ENCODE peak calls at places on chromosomes 4 and X, in eight cellular contexts. One of them, this sample, is unnamed. For H3K36me3, the result is how much of the 10 kb centered on the place peaks cover.

GRCh38 chr4:81453024-81453423 is 18.7 kb downstream of the RASGEF1B start:
- DNase-seq in SK-N-SH: no peak
- DNase-seq in lower lobe of right lung: no peak
- DNase-seq in tibial nerve: no peak
- DNase-seq in lung: no peak
- DNase-seq in psoas muscle: no peak
- DNase-seq in adrenal gland: no peak
- DNase-seq in endodermal cell: peak
- DNase-seq in this sample: no peak

GRCh38 chrX:16852617-16853179 is 17.5 kb downstream of the RBBP7 start:
- DNase-seq in SK-N-SH: no peak
- DNase-seq in lower lobe of right lung: no peak
- DNase-seq in tibial nerve: no peak
- DNase-seq in lung: no peak
- DNase-seq in psoas muscle: no peak
- DNase-seq in adrenal gland: no peak
- DNase-seq in endodermal cell: no peak
- DNase-seq in this sample: no peak

GRCh38 chrX:100424012-100424411 is 13.9 kb upstream of the PCDH19 start:
- DNase-seq in SK-N-SH: no peak
- DNase-seq in lower lobe of right lung: no peak
- DNase-seq in tibial nerve: no peak
- DNase-seq in lung: no peak
- DNase-seq in psoas muscle: no peak
- DNase-seq in adrenal gland: no peak
- DNase-seq in endodermal cell: peak
- DNase-seq in this sample: no peak

GRCh38 chrX:48487362-48487785 is 11.4 kb downstream of the FTSJ1 start:
- DNase-seq in SK-N-SH: no peak
- DNase-seq in lower lobe of right lung: no peak
- DNase-seq in tibial nerve: no peak
- DNase-seq in lung: no peak
- DNase-seq in psoas muscle: no peak
- DNase-seq in adrenal gland: no peak
- DNase-seq in endodermal cell: no peak
- DNase-seq in this sample: no peak

GRCh38 chr4:3346146-3346545 is 53.3 kb downstream of the RGS12 start:
- DNase-seq in SK-N-SH: peak
- DNase-seq in lower lobe of right lung: no peak
- DNase-seq in tibial nerve: peak
- DNase-seq in lung: peak
- DNase-seq in psoas muscle: no peak
- DNase-seq in adrenal gland: peak
- DNase-seq in endodermal cell: peak
- DNase-seq in this sample: no peak

GRCh38 chr4:33959519-33959918 is 2284.8 kb downstream of the ARAP2 start:
- DNase-seq in SK-N-SH: no peak
- DNase-seq in lower lobe of right lung: no peak
- DNase-seq in tibial nerve: no peak
- DNase-seq in lung: no peak
- DNase-seq in psoas muscle: no peak
- DNase-seq in adrenal gland: no peak
- DNase-seq in endodermal cell: no peak
- DNase-seq in this sample: no peak

GRCh38 chr4:98996056-98996941 is 778 bp downstream of the METAP1 start:
- DNase-seq in SK-N-SH: peak
- DNase-seq in lower lobe of right lung: no peak
- DNase-seq in tibial nerve: no peak
- DNase-seq in lung: no peak
- DNase-seq in psoas muscle: no peak
- DNase-seq in adrenal gland: no peak
- DNase-seq in endodermal cell: peak
- DNase-seq in this sample: peak

GRCh38 chr4:13432453-13432852 is 51.7 kb downstream of the RAB28 start:
- DNase-seq in SK-N-SH: no peak
- DNase-seq in lower lobe of right lung: no peak
- DNase-seq in tibial nerve: no peak
- DNase-seq in lung: no peak
- DNase-seq in psoas muscle: no peak
- DNase-seq in adrenal gland: no peak
- DNase-seq in endodermal cell: no peak
- DNase-seq in this sample: no peak

GRCh38 chr4:21790437-21791029 is 158.0 kb downstream of the KCNIP4 start:
- DNase-seq in SK-N-SH: peak
- DNase-seq in lower lobe of right lung: no peak
- DNase-seq in tibial nerve: no peak
- DNase-seq in lung: no peak
- DNase-seq in psoas muscle: no peak
- DNase-seq in adrenal gland: no peak
- DNase-seq in endodermal cell: no peak
- DNase-seq in this sample: no peak

GRCh38 chr4:56909083-56909981 is 1.6 kb downstream of the REST start:
- DNase-seq in SK-N-SH: peak
- DNase-seq in lower lobe of right lung: peak
- DNase-seq in tibial nerve: peak
- DNase-seq in lung: peak
- DNase-seq in psoas muscle: no peak
- DNase-seq in adrenal gland: peak
- DNase-seq in endodermal cell: peak
- DNase-seq in this sample: peak

GRCh38 chr4:65344278-65344825 is 325.9 kb downstream of the EPHA5 start:
- DNase-seq in SK-N-SH: no peak
- DNase-seq in lower lobe of right lung: no peak
- DNase-seq in tibial nerve: no peak
- DNase-seq in lung: no peak
- DNase-seq in psoas muscle: no peak
- DNase-seq in adrenal gland: no peak
- DNase-seq in endodermal cell: no peak
- DNase-seq in this sample: no peak

GRCh38 chr4:71074452-71075299 is 81.2 kb downstream of the DCK start:
- DNase-seq in SK-N-SH: no peak
- DNase-seq in lower lobe of right lung: no peak
- DNase-seq in tibial nerve: no peak
- DNase-seq in lung: no peak
- DNase-seq in psoas muscle: no peak
- DNase-seq in adrenal gland: no peak
- DNase-seq in endodermal cell: no peak
- DNase-seq in this sample: no peak

GRCh38 chr4:26753642-26754041 is 107.0 kb upstream of the STIM2 start:
- DNase-seq in SK-N-SH: no peak
- DNase-seq in lower lobe of right lung: no peak
- DNase-seq in tibial nerve: no peak
- DNase-seq in lung: peak
- DNase-seq in psoas muscle: peak
- DNase-seq in adrenal gland: no peak
- DNase-seq in endodermal cell: no peak
- DNase-seq in this sample: no peak

GRCh38 chrX:104136241-104137019 is 20.4 kb downstream of the SLC25A53 start:
- DNase-seq in SK-N-SH: peak
- DNase-seq in lower lobe of right lung: no peak
- DNase-seq in tibial nerve: peak
- DNase-seq in lung: peak
- DNase-seq in psoas muscle: peak
- DNase-seq in adrenal gland: peak
- DNase-seq in endodermal cell: peak
- DNase-seq in this sample: no peak

GRCh38 chr4:1021386-1022050 is 10.1 kb downstream of the FGFRL1 start:
- DNase-seq in SK-N-SH: no peak
- DNase-seq in lower lobe of right lung: no peak
- DNase-seq in tibial nerve: no peak
- DNase-seq in lung: no peak
- DNase-seq in psoas muscle: no peak
- DNase-seq in adrenal gland: no peak
- DNase-seq in endodermal cell: no peak
- DNase-seq in this sample: no peak

GRCh38 chr4:112099701-112100289 is 45.5 kb upstream of the FAM241A start:
- DNase-seq in SK-N-SH: peak
- DNase-seq in lower lobe of right lung: no peak
- DNase-seq in tibial nerve: no peak
- DNase-seq in lung: no peak
- DNase-seq in psoas muscle: no peak
- DNase-seq in adrenal gland: no peak
- DNase-seq in endodermal cell: peak
- DNase-seq in this sample: no peak

GRCh38 chr4:150283689-150284088 is 205.4 kb downstream of the DCLK2 start:
- DNase-seq in SK-N-SH: peak
- DNase-seq in lower lobe of right lung: no peak
- DNase-seq in tibial nerve: no peak
- DNase-seq in lung: no peak
- DNase-seq in psoas muscle: no peak
- DNase-seq in adrenal gland: no peak
- DNase-seq in endodermal cell: no peak
- DNase-seq in this sample: no peak

GRCh38 chr4:157204634-157205244 is 15.8 kb upstream of the GRIA2 start:
- DNase-seq in SK-N-SH: peak
- DNase-seq in lower lobe of right lung: peak
- DNase-seq in tibial nerve: no peak
- DNase-seq in lung: no peak
- DNase-seq in psoas muscle: no peak
- DNase-seq in adrenal gland: no peak
- DNase-seq in endodermal cell: peak
- DNase-seq in this sample: no peak

GRCh38 chr4:129342820-129343219 is 246.9 kb downstream of the C4orf33 start:
- DNase-seq in SK-N-SH: no peak
- DNase-seq in lower lobe of right lung: no peak
- DNase-seq in tibial nerve: no peak
- DNase-seq in lung: no peak
- DNase-seq in psoas muscle: no peak
- DNase-seq in adrenal gland: no peak
- DNase-seq in endodermal cell: no peak
- DNase-seq in this sample: no peak

GRCh38 chr4:19583827-19584569 is 667.7 kb upstream of the SLIT2 start:
- DNase-seq in SK-N-SH: no peak
- DNase-seq in lower lobe of right lung: no peak
- DNase-seq in tibial nerve: no peak
- DNase-seq in lung: no peak
- DNase-seq in psoas muscle: no peak
- DNase-seq in adrenal gland: no peak
- DNase-seq in endodermal cell: no peak
- DNase-seq in this sample: no peak

GRCh38 chr4:43146198-43146597 is 253.7 kb downstream of the GRXCR1 start:
- DNase-seq in SK-N-SH: no peak
- DNase-seq in lower lobe of right lung: no peak
- DNase-seq in tibial nerve: no peak
- DNase-seq in lung: no peak
- DNase-seq in psoas muscle: no peak
- DNase-seq in adrenal gland: no peak
- DNase-seq in endodermal cell: no peak
- DNase-seq in this sample: no peak

GRCh38 chrX:129478516-129478915 is 44.8 kb downstream of the SMARCA1 start:
- DNase-seq in SK-N-SH: no peak
- DNase-seq in lower lobe of right lung: no peak
- DNase-seq in tibial nerve: no peak
- DNase-seq in lung: no peak
- DNase-seq in psoas muscle: no peak
- DNase-seq in adrenal gland: no peak
- DNase-seq in endodermal cell: no peak
- DNase-seq in this sample: no peak

GRCh38 chr4:127783026-127783769 is 1.1 kb downstream of the HSPA4L start:
- DNase-seq in SK-N-SH: peak
- DNase-seq in lower lobe of right lung: peak
- DNase-seq in tibial nerve: peak
- DNase-seq in lung: peak
- DNase-seq in psoas muscle: peak
- DNase-seq in adrenal gland: peak
- DNase-seq in endodermal cell: peak
- DNase-seq in this sample: peak

GRCh38 chr4:82680834-82681233 is 117.8 kb downstream of the SCD5 start:
- DNase-seq in SK-N-SH: no peak
- DNase-seq in lower lobe of right lung: no peak
- DNase-seq in tibial nerve: no peak
- DNase-seq in lung: no peak
- DNase-seq in psoas muscle: no peak
- DNase-seq in adrenal gland: no peak
- DNase-seq in endodermal cell: no peak
- DNase-seq in this sample: no peak

GRCh38 chr4:89658701-89659024 is 178.3 kb downstream of the SNCA start:
- DNase-seq in SK-N-SH: no peak
- DNase-seq in lower lobe of right lung: no peak
- DNase-seq in tibial nerve: no peak
- DNase-seq in lung: no peak
- DNase-seq in psoas muscle: no peak
- DNase-seq in adrenal gland: no peak
- DNase-seq in endodermal cell: no peak
- DNase-seq in this sample: no peak

DNA sequence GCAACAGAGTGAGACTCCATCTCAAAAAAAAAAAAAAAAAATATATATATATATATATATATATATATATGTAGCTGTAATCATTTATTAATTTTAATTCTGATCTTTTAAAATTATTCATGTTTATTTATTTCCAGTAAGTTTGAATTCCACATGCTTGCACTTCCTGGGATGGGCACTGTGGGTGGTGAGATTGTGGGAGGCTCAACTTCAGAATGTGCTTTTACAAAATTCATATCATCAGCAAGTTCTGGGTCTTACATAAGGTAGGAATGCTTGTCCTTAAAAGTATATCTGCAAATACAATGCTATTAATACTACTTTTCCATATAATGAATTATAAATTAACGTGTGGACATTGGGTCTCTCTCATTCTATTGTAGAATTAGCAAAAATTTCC is 156.5 kb downstream of the EMCN start:
- DNase-seq in SK-N-SH: no peak
- DNase-seq in lower lobe of right lung: no peak
- DNase-seq in tibial nerve: no peak
- DNase-seq in lung: no peak
- DNase-seq in psoas muscle: no peak
- DNase-seq in adrenal gland: no peak
- DNase-seq in endodermal cell: no peak
- DNase-seq in this sample: no peak
- TF ChIP-seq CTCF in SK-N-SH: no peak
- TF ChIP-seq CTCF in lower lobe of right lung: no peak
- TF ChIP-seq CTCF in tibial nerve: no peak
- TF ChIP-seq CTCF in lung: no peak
- TF ChIP-seq CTCF in psoas muscle: no peak
- TF ChIP-seq CTCF in adrenal gland: no peak
- TF ChIP-seq CTCF in endodermal cell: no peak
- TF ChIP-seq CTCF in this sample: no peak

GRCh38 chrX:10617186-10617963 is 3.0 kb downstream of the MID1 start:
- DNase-seq in SK-N-SH: no peak
- DNase-seq in lower lobe of right lung: no peak
- DNase-seq in tibial nerve: no peak
- DNase-seq in lung: no peak
- DNase-seq in psoas muscle: no peak
- DNase-seq in adrenal gland: no peak
- DNase-seq in endodermal cell: no peak
- DNase-seq in this sample: no peak
- H3K4me3 ChIP-seq in SK-N-SH: peak
- H3K4me3 ChIP-seq in lower lobe of right lung: no peak
- H3K4me3 ChIP-seq in tibial nerve: peak
- H3K4me3 ChIP-seq in lung: no peak
- H3K4me3 ChIP-seq in psoas muscle: no peak
- H3K4me3 ChIP-seq in adrenal gland: no peak
- H3K4me3 ChIP-seq in endodermal cell: peak
- H3K4me3 ChIP-seq in this sample: no peak

GRCh38 chr4:113375964-113376666 is 326.7 kb downstream of the ANK2 start:
- DNase-seq in SK-N-SH: no peak
- DNase-seq in lower lobe of right lung: no peak
- DNase-seq in tibial nerve: no peak
- DNase-seq in lung: no peak
- DNase-seq in psoas muscle: no peak
- DNase-seq in adrenal gland: no peak
- DNase-seq in endodermal cell: no peak
- DNase-seq in this sample: no peak
- H3K36me3 ChIP-seq in SK-N-SH: under half
- H3K36me3 ChIP-seq in lower lobe of right lung: under half
- H3K36me3 ChIP-seq in tibial nerve: under half
- H3K36me3 ChIP-seq in lung: under half
- H3K36me3 ChIP-seq in psoas muscle: under half
- H3K36me3 ChIP-seq in adrenal gland: under half
- H3K36me3 ChIP-seq in endodermal cell: half or more
- H3K36me3 ChIP-seq in this sample: under half

GRCh38 chr4:176642472-176642871 is 150.2 kb downstream of the VEGFC start:
- DNase-seq in SK-N-SH: no peak
- DNase-seq in lower lobe of right lung: no peak
- DNase-seq in tibial nerve: no peak
- DNase-seq in lung: no peak
- DNase-seq in psoas muscle: no peak
- DNase-seq in adrenal gland: no peak
- DNase-seq in endodermal cell: peak
- DNase-seq in this sample: no peak
- TF ChIP-seq CTCF in SK-N-SH: peak
- TF ChIP-seq CTCF in lower lobe of right lung: no peak
- TF ChIP-seq CTCF in tibial nerve: no peak
- TF ChIP-seq CTCF in lung: no peak
- TF ChIP-seq CTCF in psoas muscle: no peak
- TF ChIP-seq CTCF in adrenal gland: no peak
- TF ChIP-seq CTCF in endodermal cell: peak
- TF ChIP-seq CTCF in this sample: no peak

This sample was measured in mucosa of descending colon.